ENCODE peak calls at places on chromosomes 12 and 14, in eight cellular contexts. K, S, I, F, U, R, E and J are unnamed samples.

GRCh38 chr12:128994869-128995268 is 141.6 kb downstream of the GLT1D1 start:
- DNase-seq in R (no peak), S (no peak), E (no peak), U (no peak), F (no peak), I (no peak), K (no peak), J (no peak)

GRCh38 chr12:43309845-43310405 is 242.1 kb downstream of the ADAMTS20 start:
- DNase-seq in E (no peak), R (no peak), F (peak; percentile 95), U (no peak), K (no peak), S (no peak), I (no peak), J (no peak)

GRCh38 chr12:26473291-26473690 is 277.9 kb downstream of the SSPN start:
- DNase-seq in U (peak; percentile 89), R (no peak), S (peak; percentile 84), K (peak; percentile 43), E (no peak), I (no peak), F (peak; percentile 13), J (no peak)

GRCh38 chr12:104506691-104507401 is 50.1 kb downstream of the CHST11 start:
- DNase-seq in R (no peak), U (no peak), K (no peak), S (no peak), F (no peak), I (no peak), E (no peak), J (peak; percentile 63)

GRCh38 chr12:19165446-19165845 is 35.9 kb downstream of the PLEKHA5 start:
- DNase-seq in K (peak; percentile 58), F (no peak), R (no peak), E (peak; percentile 66), U (no peak), I (peak; percentile 19), S (no peak), J (peak; percentile 34)

GRCh38 chr12:2114071-2114470 is 61.3 kb downstream of the CACNA1C start:
- DNase-seq in R (no peak), F (no peak), U (no peak), E (no peak), K (no peak), I (no peak), S (no peak), J (no peak)

GRCh38 chr14:95197498-95198010 is 40.2 kb upstream of the DICER1 start:
- DNase-seq in E (peak; percentile 87), K (peak; percentile 75), I (peak; percentile 37), S (no peak), F (no peak), R (peak; percentile 20), U (no peak), J (peak; percentile 78)

GRCh38 chr14:106318700-106319099 is 792.3 kb downstream of the TMEM121 start:
- DNase-seq in R (no peak), I (no peak), S (no peak), E (no peak), F (no peak), U (peak; percentile 49), K (no peak), J (no peak)

DNA sequence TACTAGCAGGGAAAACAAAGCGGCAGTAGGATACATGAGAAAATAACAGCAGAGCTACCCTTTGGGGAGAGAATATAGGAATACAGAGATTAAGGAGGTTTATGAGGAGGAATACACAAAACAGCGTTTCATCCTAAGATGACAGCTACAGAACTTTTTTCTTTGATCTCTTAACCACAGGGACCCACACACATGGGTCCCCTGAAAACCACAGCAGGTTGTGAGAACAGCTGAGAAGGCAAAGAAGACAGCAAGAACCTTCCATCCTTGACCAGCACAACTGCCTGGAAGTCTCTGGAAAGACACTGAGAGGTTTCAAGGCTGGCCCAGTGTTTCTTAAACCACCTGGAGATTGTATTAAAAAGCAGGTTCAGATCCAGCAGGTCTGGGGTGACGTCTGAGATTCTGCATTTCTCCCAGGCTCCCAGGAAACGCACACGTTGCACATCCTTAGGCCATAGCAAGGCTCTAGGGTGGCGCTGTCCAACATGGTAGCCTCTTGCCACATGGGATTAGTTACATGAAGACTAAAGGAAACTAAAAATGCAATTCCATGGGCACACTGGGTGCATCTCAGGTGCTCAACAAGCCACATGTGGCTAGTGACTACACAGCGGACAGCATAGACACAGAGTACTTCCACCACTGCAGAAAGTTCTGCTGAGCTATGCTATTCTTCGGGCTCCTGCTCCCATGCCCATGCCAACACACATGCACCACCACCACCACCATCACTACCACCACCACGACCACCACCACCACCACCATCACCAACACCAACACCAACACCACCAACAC is 92.3 kb downstream of the FOXN3 start:
- DNase-seq in S (no peak), K (no peak), E (no peak), F (no peak), U (no peak), R (no peak), I (no peak), J (no peak)
- H4K20me1 ChIP-seq in S (no peaks in the 10 kb centered on the region), K (no peaks in the 10 kb centered on the region), E (no peaks in the 10 kb centered on the region), F (peaks cover 73% of the 10 kb centered on the region), U (no peaks in the 10 kb centered on the region), R (peaks cover 12% of the 10 kb centered on the region), I (no peaks in the 10 kb centered on the region), J (peaks cover 47% of the 10 kb centered on the region)

DNA sequence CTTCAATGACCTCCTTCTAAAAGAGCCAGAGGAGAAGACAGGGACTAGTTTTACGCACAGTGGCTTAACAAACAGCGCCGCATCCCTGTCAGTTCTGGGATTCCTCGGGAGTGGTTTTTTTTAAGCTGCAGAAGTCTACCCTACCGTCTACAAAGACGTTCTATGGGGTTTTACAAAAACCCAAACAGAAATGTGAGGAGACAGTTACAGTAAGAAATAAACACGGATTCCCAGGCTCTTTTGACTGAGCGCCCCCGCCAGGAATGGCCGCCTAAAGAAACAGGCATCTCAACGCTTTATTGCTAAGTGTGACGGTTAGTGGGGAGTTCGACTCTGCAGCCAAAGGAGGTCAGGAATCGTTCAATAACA is 484 bp downstream of the ALKBH1 start:
- DNase-seq in K (peak; percentile 48), U (peak; percentile 23), F (peak; percentile 30), S (no peak), I (peak; percentile 60), E (peak; percentile 56), R (peak; percentile 54), J (peak; percentile 33)
- TF ChIP-seq CTCF in K (peak; percentile 63), U (peak; percentile 72), F (peak; percentile 41), S (peak; percentile 45), I (peak; percentile 52), E (peak; percentile 62), R (peak; percentile 40), J (peak; percentile 35)

GRCh38 chr14:104785708-104786080 is 9.9 kb downstream of the AKT1 start:
- DNase-seq in S (no peak), E (no peak), F (no peak), I (no peak), K (no peak), R (no peak), U (no peak), J (no peak)
- H4K20me1 ChIP-seq in S (peaks cover 3% of the 10 kb centered on the region), E (peaks cover 21% of the 10 kb centered on the region), F (peaks cover 96% of the 10 kb centered on the region), I (peaks cover 50% of the 10 kb centered on the region), K (no peaks in the 10 kb centered on the region), R (peaks cover 61% of the 10 kb centered on the region), U (peaks cover 7% of the 10 kb centered on the region), J (no peaks in the 10 kb centered on the region)

GRCh38 chr12:100128509-100128908 is 14.2 kb downstream of the BLTP3B start:
- DNase-seq in U (no peak), R (peak; percentile 55), E (no peak), K (peak; percentile 54), I (peak; percentile 31), S (no peak), F (peak; percentile 37), J (peak; percentile 82)
- TF ChIP-seq CTCF in U (peak; percentile 53), R (peak; percentile 51), E (peak; percentile 24), K (peak; percentile 61), I (peak; percentile 33), S (peak; percentile 21), F (peak; percentile 13), J (peak; percentile 58)

GRCh38 chr14:93086441-93087055 is 29.2 kb downstream of the ITPK1 start:
- DNase-seq in S (peak; percentile 63), I (no peak), F (no peak), E (peak; percentile 77), K (no peak), U (no peak), R (no peak), J (no peak)
- H4K20me1 ChIP-seq in S (no peaks in the 10 kb centered on the region), I (peaks cover 26% of the 10 kb centered on the region), F (peaks cover 71% of the 10 kb centered on the region), E (no peaks in the 10 kb centered on the region), K (no peaks in the 10 kb centered on the region), U (peaks cover 5% of the 10 kb centered on the region), R (peaks cover 63% of the 10 kb centered on the region), J (peaks cover 22% of the 10 kb centered on the region)

DNA sequence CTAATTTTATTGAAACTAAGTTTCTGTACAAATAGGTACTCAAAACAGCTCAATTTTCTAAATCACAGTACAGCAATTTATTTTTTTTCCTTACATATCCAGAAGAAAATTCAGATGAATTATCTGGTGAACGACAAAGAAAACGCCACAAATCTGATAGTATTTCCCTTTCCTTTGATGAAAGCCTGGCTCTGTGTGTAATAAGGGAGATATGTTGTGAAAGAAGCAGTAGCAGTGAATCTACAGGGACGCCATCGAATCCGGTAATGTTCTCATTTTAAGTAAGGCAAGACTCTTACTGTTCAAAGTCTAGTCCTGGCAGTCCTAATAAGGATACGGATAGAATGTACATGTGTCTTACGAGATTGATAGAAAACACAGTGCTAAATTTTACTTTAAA is 20.7 kb downstream of the MDM2 start:
- DNase-seq in I (no peak), E (no peak), R (no peak), K (no peak), F (no peak), S (no peak), U (no peak), J (no peak)
- TF ChIP-seq CTCF in I (no peak), E (no peak), R (no peak), K (no peak), F (no peak), S (no peak), U (no peak), J (no peak)

GRCh38 chr14:68962681-68963080 is 16.4 kb downstream of the ACTN1 start:
- DNase-seq in R (peak; percentile 34), I (no peak), U (no peak), S (no peak), E (no peak), K (no peak), F (no peak), J (no peak)
- H4K20me1 ChIP-seq in R (peaks cover 71% of the 10 kb centered on the region), I (peaks cover 13% of the 10 kb centered on the region), U (no peaks in the 10 kb centered on the region), S (no peaks in the 10 kb centered on the region), E (peaks cover 99% of the 10 kb centered on the region), K (peaks cover 100% of the 10 kb centered on the region), F (peaks cover 100% of the 10 kb centered on the region), J (peaks cover 90% of the 10 kb centered on the region)